ENCODE peak calls at places on chromosomes 12 and 14, in nine cellular contexts. One of them, this sample, is unnamed.

GRCh38 chr14:66645716-66646115 is 137.8 kb downstream of the GPHN start:
- DNase-seq in esophagus squamous epithelium: no peak
- DNase-seq in nephron progenitor cell: no peak
- DNase-seq in endothelial cell: no peak
- DNase-seq in cardiac muscle cell: peak
- DNase-seq in mammary epithelial cell: peak
- DNase-seq in dorsolateral prefrontal cortex: no peak
- DNase-seq in fibroblast of pulmonary artery: peak
- DNase-seq in thyroid gland: no peak
- DNase-seq in this sample: no peak

GRCh38 chr12:111766608-111767361 is at the start of gene ALDH2:
- DNase-seq in dorsolateral prefrontal cortex: peak
- DNase-seq in cardiac muscle cell: peak
- DNase-seq in nephron progenitor cell: peak
- DNase-seq in fibroblast of pulmonary artery: peak
- DNase-seq in thyroid gland: peak
- DNase-seq in endothelial cell: peak
- DNase-seq in esophagus squamous epithelium: no peak
- DNase-seq in mammary epithelial cell: no peak
- DNase-seq in this sample: no peak

GRCh38 chr14:104341532-104342434 is 203.4 kb downstream of the KIF26A start:
- DNase-seq in endothelial cell: peak
- DNase-seq in dorsolateral prefrontal cortex: no peak
- DNase-seq in fibroblast of pulmonary artery: peak
- DNase-seq in mammary epithelial cell: no peak
- DNase-seq in cardiac muscle cell: peak
- DNase-seq in esophagus squamous epithelium: no peak
- DNase-seq in thyroid gland: peak
- DNase-seq in nephron progenitor cell: peak
- DNase-seq in this sample: peak

GRCh38 chr12:88493651-88494050 is 86.6 kb downstream of the KITLG start:
- DNase-seq in dorsolateral prefrontal cortex: no peak
- DNase-seq in nephron progenitor cell: no peak
- DNase-seq in mammary epithelial cell: peak
- DNase-seq in esophagus squamous epithelium: no peak
- DNase-seq in cardiac muscle cell: peak
- DNase-seq in endothelial cell: no peak
- DNase-seq in fibroblast of pulmonary artery: peak
- DNase-seq in thyroid gland: no peak
- DNase-seq in this sample: no peak

GRCh38 chr14:31263485-31264133 is 56.0 kb upstream of the HECTD1 start:
- DNase-seq in fibroblast of pulmonary artery: peak
- DNase-seq in nephron progenitor cell: no peak
- DNase-seq in mammary epithelial cell: peak
- DNase-seq in thyroid gland: peak
- DNase-seq in cardiac muscle cell: peak
- DNase-seq in dorsolateral prefrontal cortex: no peak
- DNase-seq in endothelial cell: no peak
- DNase-seq in esophagus squamous epithelium: no peak
- DNase-seq in this sample: no peak

GRCh38 chr14:45112886-45113772 is 21.2 kb downstream of the FKBP3 start:
- DNase-seq in esophagus squamous epithelium: no peak
- DNase-seq in dorsolateral prefrontal cortex: no peak
- DNase-seq in nephron progenitor cell: no peak
- DNase-seq in endothelial cell: no peak
- DNase-seq in mammary epithelial cell: no peak
- DNase-seq in fibroblast of pulmonary artery: peak
- DNase-seq in cardiac muscle cell: peak
- DNase-seq in thyroid gland: no peak
- DNase-seq in this sample: no peak

GRCh38 chr12:129069886-129070285 is 216.6 kb downstream of the GLT1D1 start:
- DNase-seq in nephron progenitor cell: no peak
- DNase-seq in esophagus squamous epithelium: no peak
- DNase-seq in mammary epithelial cell: no peak
- DNase-seq in fibroblast of pulmonary artery: no peak
- DNase-seq in dorsolateral prefrontal cortex: no peak
- DNase-seq in thyroid gland: no peak
- DNase-seq in cardiac muscle cell: no peak
- DNase-seq in endothelial cell: no peak
- DNase-seq in this sample: no peak

GRCh38 chr14:65637780-65638179 is 225.2 kb downstream of the FUT8 start:
- DNase-seq in nephron progenitor cell: no peak
- DNase-seq in fibroblast of pulmonary artery: no peak
- DNase-seq in mammary epithelial cell: peak
- DNase-seq in endothelial cell: no peak
- DNase-seq in cardiac muscle cell: peak
- DNase-seq in thyroid gland: no peak
- DNase-seq in dorsolateral prefrontal cortex: no peak
- DNase-seq in esophagus squamous epithelium: no peak
- DNase-seq in this sample: no peak

GRCh38 chr12:68481181-68481941 is 129.3 kb upstream of the RAP1B start:
- DNase-seq in nephron progenitor cell: no peak
- DNase-seq in cardiac muscle cell: no peak
- DNase-seq in thyroid gland: no peak
- DNase-seq in esophagus squamous epithelium: no peak
- DNase-seq in fibroblast of pulmonary artery: no peak
- DNase-seq in mammary epithelial cell: no peak
- DNase-seq in endothelial cell: no peak
- DNase-seq in dorsolateral prefrontal cortex: no peak
- DNase-seq in this sample: no peak

GRCh38 chr12:110563702-110564470 is 19.2 kb downstream of the PPTC7 start:
- DNase-seq in cardiac muscle cell: peak
- DNase-seq in thyroid gland: no peak
- DNase-seq in esophagus squamous epithelium: no peak
- DNase-seq in nephron progenitor cell: no peak
- DNase-seq in dorsolateral prefrontal cortex: no peak
- DNase-seq in endothelial cell: no peak
- DNase-seq in mammary epithelial cell: no peak
- DNase-seq in fibroblast of pulmonary artery: peak
- DNase-seq in this sample: no peak

GRCh38 chr14:62162998-62163589 is 400.9 kb downstream of the SNAPC1 start:
- DNase-seq in dorsolateral prefrontal cortex: no peak
- DNase-seq in endothelial cell: peak
- DNase-seq in cardiac muscle cell: peak
- DNase-seq in nephron progenitor cell: peak
- DNase-seq in mammary epithelial cell: peak
- DNase-seq in esophagus squamous epithelium: no peak
- DNase-seq in fibroblast of pulmonary artery: peak
- DNase-seq in thyroid gland: peak
- DNase-seq in this sample: peak

GRCh38 chr12:108302471-108303311 is 36.4 kb downstream of the CMKLR1 start:
- DNase-seq in mammary epithelial cell: no peak
- DNase-seq in thyroid gland: peak
- DNase-seq in nephron progenitor cell: peak
- DNase-seq in dorsolateral prefrontal cortex: no peak
- DNase-seq in esophagus squamous epithelium: no peak
- DNase-seq in endothelial cell: no peak
- DNase-seq in cardiac muscle cell: peak
- DNase-seq in fibroblast of pulmonary artery: peak
- DNase-seq in this sample: no peak

GRCh38 chr14:80269338-80269935 is 58.1 kb upstream of the DIO2 start:
- DNase-seq in cardiac muscle cell: peak
- DNase-seq in fibroblast of pulmonary artery: peak
- DNase-seq in dorsolateral prefrontal cortex: no peak
- DNase-seq in mammary epithelial cell: peak
- DNase-seq in endothelial cell: no peak
- DNase-seq in esophagus squamous epithelium: no peak
- DNase-seq in nephron progenitor cell: no peak
- DNase-seq in thyroid gland: no peak
- DNase-seq in this sample: no peak

GRCh38 chr14:41423503-41423902 is 183.2 kb upstream of the LRFN5 start:
- DNase-seq in esophagus squamous epithelium: no peak
- DNase-seq in dorsolateral prefrontal cortex: no peak
- DNase-seq in nephron progenitor cell: no peak
- DNase-seq in thyroid gland: no peak
- DNase-seq in cardiac muscle cell: no peak
- DNase-seq in fibroblast of pulmonary artery: peak
- DNase-seq in mammary epithelial cell: no peak
- DNase-seq in endothelial cell: no peak
- DNase-seq in this sample: no peak

GRCh38 chr14:86404425-86404824 is 874.5 kb downstream of the FLRT2 start:
- DNase-seq in fibroblast of pulmonary artery: peak
- DNase-seq in nephron progenitor cell: no peak
- DNase-seq in cardiac muscle cell: peak
- DNase-seq in mammary epithelial cell: no peak
- DNase-seq in thyroid gland: no peak
- DNase-seq in endothelial cell: no peak
- DNase-seq in dorsolateral prefrontal cortex: no peak
- DNase-seq in esophagus squamous epithelium: no peak
- DNase-seq in this sample: no peak

GRCh38 chr14:81176224-81176623 is 44.5 kb downstream of the GTF2A1 start:
- DNase-seq in dorsolateral prefrontal cortex: no peak
- DNase-seq in fibroblast of pulmonary artery: no peak
- DNase-seq in endothelial cell: no peak
- DNase-seq in cardiac muscle cell: no peak
- DNase-seq in mammary epithelial cell: no peak
- DNase-seq in thyroid gland: peak
- DNase-seq in nephron progenitor cell: no peak
- DNase-seq in esophagus squamous epithelium: no peak
- DNase-seq in this sample: peak

GRCh38 chr14:45891417-45892080 is 638.5 kb upstream of the MIS18BP1 start:
- DNase-seq in cardiac muscle cell: no peak
- DNase-seq in nephron progenitor cell: peak
- DNase-seq in mammary epithelial cell: peak
- DNase-seq in endothelial cell: no peak
- DNase-seq in fibroblast of pulmonary artery: no peak
- DNase-seq in thyroid gland: peak
- DNase-seq in esophagus squamous epithelium: no peak
- DNase-seq in dorsolateral prefrontal cortex: no peak
- DNase-seq in this sample: no peak

GRCh38 chr12:118727196-118727595 is 254.1 kb upstream of the SRRM4 start:
- DNase-seq in cardiac muscle cell: no peak
- DNase-seq in dorsolateral prefrontal cortex: no peak
- DNase-seq in fibroblast of pulmonary artery: no peak
- DNase-seq in esophagus squamous epithelium: no peak
- DNase-seq in nephron progenitor cell: no peak
- DNase-seq in thyroid gland: no peak
- DNase-seq in mammary epithelial cell: no peak
- DNase-seq in endothelial cell: no peak
- DNase-seq in this sample: no peak

DNA sequence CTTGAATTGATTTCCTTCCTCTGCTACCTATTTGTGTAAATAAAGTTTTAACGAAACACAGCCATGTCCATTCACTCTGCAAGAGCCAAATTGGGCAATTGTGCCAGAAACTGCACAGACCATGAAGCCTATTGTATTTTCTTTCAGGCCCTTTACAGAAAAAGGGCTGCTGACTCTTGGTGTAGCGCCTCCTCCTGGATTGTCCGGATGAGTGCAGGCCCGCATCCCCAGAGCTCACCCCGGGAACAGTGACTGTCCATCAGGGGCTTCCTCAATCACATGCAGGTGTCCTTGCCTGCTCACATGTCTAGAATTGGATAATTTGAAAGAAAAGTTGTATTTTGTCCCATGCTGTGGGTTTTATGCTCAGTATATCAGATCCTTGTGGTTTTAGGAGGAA is 1282.2 kb downstream of the AACS start:
- DNase-seq in nephron progenitor cell: no peak
- DNase-seq in thyroid gland: no peak
- DNase-seq in endothelial cell: no peak
- DNase-seq in dorsolateral prefrontal cortex: no peak
- DNase-seq in fibroblast of pulmonary artery: peak
- DNase-seq in esophagus squamous epithelium: no peak
- DNase-seq in cardiac muscle cell: no peak
- DNase-seq in mammary epithelial cell: no peak
- DNase-seq in this sample: peak
- TF ChIP-seq CTCF in nephron progenitor cell: peak
- TF ChIP-seq CTCF in thyroid gland: no peak
- TF ChIP-seq CTCF in endothelial cell: no peak
- TF ChIP-seq CTCF in dorsolateral prefrontal cortex: no peak
- TF ChIP-seq CTCF in fibroblast of pulmonary artery: peak
- TF ChIP-seq CTCF in esophagus squamous epithelium: no peak
- TF ChIP-seq CTCF in cardiac muscle cell: no peak
- TF ChIP-seq CTCF in mammary epithelial cell: no peak
- TF ChIP-seq CTCF in this sample: peak

GRCh38 chr14:68718033-68718725 is 74.7 kb downstream of the ZFP36L1 start:
- DNase-seq in esophagus squamous epithelium: no peak
- DNase-seq in fibroblast of pulmonary artery: no peak
- DNase-seq in nephron progenitor cell: no peak
- DNase-seq in mammary epithelial cell: no peak
- DNase-seq in dorsolateral prefrontal cortex: no peak
- DNase-seq in endothelial cell: no peak
- DNase-seq in thyroid gland: no peak
- DNase-seq in cardiac muscle cell: no peak
- DNase-seq in this sample: no peak
- TF ChIP-seq CTCF in esophagus squamous epithelium: peak
- TF ChIP-seq CTCF in fibroblast of pulmonary artery: peak
- TF ChIP-seq CTCF in nephron progenitor cell: no peak
- TF ChIP-seq CTCF in mammary epithelial cell: peak
- TF ChIP-seq CTCF in dorsolateral prefrontal cortex: no peak
- TF ChIP-seq CTCF in endothelial cell: peak
- TF ChIP-seq CTCF in thyroid gland: no peak
- TF ChIP-seq CTCF in cardiac muscle cell: peak
- TF ChIP-seq CTCF in this sample: peak

GRCh38 chr14:22131749-22132476 is 457.1 kb downstream of the DAD1 start:
- DNase-seq in dorsolateral prefrontal cortex: no peak
- DNase-seq in mammary epithelial cell: no peak
- DNase-seq in fibroblast of pulmonary artery: peak
- DNase-seq in thyroid gland: no peak
- DNase-seq in nephron progenitor cell: peak
- DNase-seq in esophagus squamous epithelium: no peak
- DNase-seq in cardiac muscle cell: no peak
- DNase-seq in endothelial cell: peak
- DNase-seq in this sample: peak
- TF ChIP-seq CTCF in dorsolateral prefrontal cortex: peak
- TF ChIP-seq CTCF in mammary epithelial cell: peak
- TF ChIP-seq CTCF in fibroblast of pulmonary artery: peak
- TF ChIP-seq CTCF in thyroid gland: no peak
- TF ChIP-seq CTCF in nephron progenitor cell: peak
- TF ChIP-seq CTCF in esophagus squamous epithelium: peak
- TF ChIP-seq CTCF in cardiac muscle cell: peak
- TF ChIP-seq CTCF in endothelial cell: peak
- TF ChIP-seq CTCF in this sample: peak

GRCh38 chr12:47817272-47818006 is 2.3 kb downstream of the HDAC7 start:
- DNase-seq in fibroblast of pulmonary artery: no peak
- DNase-seq in nephron progenitor cell: no peak
- DNase-seq in endothelial cell: no peak
- DNase-seq in cardiac muscle cell: no peak
- DNase-seq in esophagus squamous epithelium: no peak
- DNase-seq in mammary epithelial cell: no peak
- DNase-seq in thyroid gland: no peak
- DNase-seq in dorsolateral prefrontal cortex: no peak
- DNase-seq in this sample: no peak

GRCh38 chr12:47816646-47817271 is 2.9 kb downstream of the HDAC7 start:
- DNase-seq in dorsolateral prefrontal cortex: no peak
- DNase-seq in endothelial cell: peak
- DNase-seq in cardiac muscle cell: no peak
- DNase-seq in mammary epithelial cell: no peak
- DNase-seq in fibroblast of pulmonary artery: peak
- DNase-seq in nephron progenitor cell: no peak
- DNase-seq in thyroid gland: peak
- DNase-seq in esophagus squamous epithelium: no peak
- DNase-seq in this sample: no peak

GRCh38 chr12:47818701-47819543 is 781 bp downstream of the HDAC7 start:
- DNase-seq in esophagus squamous epithelium: no peak
- DNase-seq in thyroid gland: peak
- DNase-seq in dorsolateral prefrontal cortex: no peak
- DNase-seq in cardiac muscle cell: no peak
- DNase-seq in nephron progenitor cell: peak
- DNase-seq in endothelial cell: peak
- DNase-seq in mammary epithelial cell: no peak
- DNase-seq in fibroblast of pulmonary artery: peak
- DNase-seq in this sample: peak

GRCh38 chr12:47818382-47818700 is 1.4 kb downstream of the HDAC7 start:
- DNase-seq in nephron progenitor cell: no peak
- DNase-seq in esophagus squamous epithelium: no peak
- DNase-seq in dorsolateral prefrontal cortex: no peak
- DNase-seq in mammary epithelial cell: no peak
- DNase-seq in fibroblast of pulmonary artery: no peak
- DNase-seq in cardiac muscle cell: no peak
- DNase-seq in endothelial cell: no peak
- DNase-seq in thyroid gland: no peak
- DNase-seq in this sample: no peak

GRCh38 chr12:47818007-47818376 is 1.7 kb downstream of the HDAC7 start:
- DNase-seq in dorsolateral prefrontal cortex: no peak
- DNase-seq in nephron progenitor cell: no peak
- DNase-seq in endothelial cell: no peak
- DNase-seq in cardiac muscle cell: no peak
- DNase-seq in mammary epithelial cell: no peak
- DNase-seq in fibroblast of pulmonary artery: no peak
- DNase-seq in esophagus squamous epithelium: no peak
- DNase-seq in thyroid gland: no peak
- DNase-seq in this sample: no peak
- TF ChIP-seq CTCF in dorsolateral prefrontal cortex: no peak
- TF ChIP-seq CTCF in nephron progenitor cell: no peak
- TF ChIP-seq CTCF in endothelial cell: no peak
- TF ChIP-seq CTCF in cardiac muscle cell: no peak
- TF ChIP-seq CTCF in mammary epithelial cell: peak
- TF ChIP-seq CTCF in fibroblast of pulmonary artery: no peak
- TF ChIP-seq CTCF in esophagus squamous epithelium: no peak
- TF ChIP-seq CTCF in thyroid gland: no peak
- TF ChIP-seq CTCF in this sample: no peak

This sample was measured in WERI-Rb-1.